ENCODE peak calls at places on chromosomes 12 and 14, in five cellular contexts. T is HepG2, W is K562, I is GM12878, F is H1. C is an unnamed sample.

GRCh38 chr12:6784292-6784691 is 5.0 kb upstream of the CD4 start:
- DNase-seq in T (no peak), W (no peak), I (no peak), F (no peak), C (no peak)

GRCh38 chr14:65860956-65861631 is 448.6 kb downstream of the FUT8 start:
- DNase-seq in T (no peak), W (no peak), I (no peak), F (no peak), C (no peak)

GRCh38 chr12:48980389-48980952 is 2.3 kb downstream of the WNT1 start:
- DNase-seq in T (no peak), W (no peak), I (no peak), F (peak; percentile 78), C (no peak)

GRCh38 chr12:46366771-46367170 is 5.8 kb downstream of the SLC38A2 start:
- DNase-seq in T (no peak), W (no peak), I (no peak), F (no peak), C (no peak)

GRCh38 chr14:42002139-42002538 is 395.5 kb downstream of the LRFN5 start:
- DNase-seq in T (no peak), W (no peak), I (no peak), F (no peak), C (no peak)

GRCh38 chr14:23801766-23802165 is 151.8 kb upstream of the DHRS4 start:
- DNase-seq in T (no peak), W (no peak), I (no peak), F (no peak), C (no peak)

GRCh38 chr14:104656014-104656714 is 33.3 kb upstream of the INF2 start:
- DNase-seq in T (no peak), W (no peak), I (no peak), F (no peak), C (no peak)

GRCh38 chr14:52219488-52220084 is 47.9 kb upstream of the PTGDR start:
- DNase-seq in T (no peak), W (no peak), I (no peak), F (no peak), C (no peak)

GRCh38 chr12:126198966-126199692 is 1133.9 kb downstream of the AACS start:
- DNase-seq in T (no peak), W (no peak), I (no peak), F (no peak), C (no peak)

GRCh38 chr14:31949709-31950108 is 127.4 kb upstream of the ARHGAP5 start:
- DNase-seq in T (no peak), W (no peak), I (no peak), F (no peak), C (no peak)

GRCh38 chr14:105087308-105087962 is 22.2 kb upstream of the GPR132 start:
- DNase-seq in T (no peak), W (no peak), I (no peak), F (peak; percentile 67), C (no peak)

GRCh38 chr12:105032703-105033357 is 46.7 kb downstream of the NOPCHAP1 start:
- DNase-seq in T (no peak), W (no peak), I (no peak), F (no peak), C (no peak)

GRCh38 chr14:79961197-79961596 is 250.1 kb downstream of the DIO2 start:
- DNase-seq in T (no peak), W (no peak), I (no peak), F (no peak), C (no peak)

GRCh38 chr12:81347404-81347803 is 269.5 kb downstream of the ACSS3 start:
- DNase-seq in T (peak; percentile 1), W (no peak), I (no peak), F (no peak), C (no peak)

GRCh38 chr12:39240144-39240486 is 202.8 kb downstream of the KIF21A start:
- DNase-seq in T (no peak), W (no peak), I (no peak), F (no peak), C (no peak)

GRCh38 chr12:120495189-120495722 is 657 bp upstream of the DYNLL1 start:
- DNase-seq in T (no peak), W (no peak), I (no peak), F (peak; percentile 52), C (no peak)

GRCh38 chr12:112117685-112118084 is 7.7 kb upstream of the TRAFD1 start:
- DNase-seq in T (no peak), W (no peak), I (no peak), F (no peak), C (no peak)

GRCh38 chr12:122473543-122474323 is 27.0 kb downstream of the ZCCHC8 start:
- DNase-seq in T (no peak), W (peak; percentile 22), I (peak; percentile 26), F (no peak), C (no peak)

GRCh38 chr14:98173291-98173690 is 1098.7 kb downstream of the BCL11B start:
- DNase-seq in T (no peak), W (no peak), I (no peak), F (no peak), C (no peak)

GRCh38 chr12:86137936-86138335 is 118.3 kb downstream of the MGAT4C start:
- DNase-seq in T (no peak), W (no peak), I (no peak), F (no peak), C (peak; percentile 16)

GRCh38 chr14:91237219-91237618 is 7.3 kb downstream of the GPR68 start:
- DNase-seq in T (no peak), W (no peak), I (no peak), F (no peak), C (no peak)

GRCh38 chr14:62206456-62206855 is 444.2 kb downstream of the SNAPC1 start:
- DNase-seq in T (no peak), W (no peak), I (no peak), F (no peak), C (no peak)

GRCh38 chr14:67998804-67999203 is 179.2 kb downstream of the RAD51B start:
- DNase-seq in T (no peak), W (no peak), I (no peak), F (no peak), C (no peak)

GRCh38 chr14:67996235-67996634 is 176.7 kb downstream of the RAD51B start:
- DNase-seq in T (no peak), W (no peak), I (no peak), F (no peak), C (no peak)

GRCh38 chr14:67999290-67999689 is 179.7 kb downstream of the RAD51B start:
- DNase-seq in T (no peak), W (no peak), I (no peak), F (no peak), C (no peak)

GRCh38 chr14:67999693-68000384 is 180.3 kb downstream of the RAD51B start:
- DNase-seq in T (no peak), W (no peak), I (no peak), F (no peak), C (peak; percentile 48)

GRCh38 chr14:68000516-68000915 is 180.9 kb downstream of the RAD51B start:
- DNase-seq in T (no peak), W (no peak), I (no peak), F (no peak), C (no peak)
- H2AFZ ChIP-seq in T (no peak overlapping the region), W (no peak overlapping the region), I (no peak overlapping the region), F (no peak overlapping the region), C (peak overlapping the region; percentile 59)

DNA sequence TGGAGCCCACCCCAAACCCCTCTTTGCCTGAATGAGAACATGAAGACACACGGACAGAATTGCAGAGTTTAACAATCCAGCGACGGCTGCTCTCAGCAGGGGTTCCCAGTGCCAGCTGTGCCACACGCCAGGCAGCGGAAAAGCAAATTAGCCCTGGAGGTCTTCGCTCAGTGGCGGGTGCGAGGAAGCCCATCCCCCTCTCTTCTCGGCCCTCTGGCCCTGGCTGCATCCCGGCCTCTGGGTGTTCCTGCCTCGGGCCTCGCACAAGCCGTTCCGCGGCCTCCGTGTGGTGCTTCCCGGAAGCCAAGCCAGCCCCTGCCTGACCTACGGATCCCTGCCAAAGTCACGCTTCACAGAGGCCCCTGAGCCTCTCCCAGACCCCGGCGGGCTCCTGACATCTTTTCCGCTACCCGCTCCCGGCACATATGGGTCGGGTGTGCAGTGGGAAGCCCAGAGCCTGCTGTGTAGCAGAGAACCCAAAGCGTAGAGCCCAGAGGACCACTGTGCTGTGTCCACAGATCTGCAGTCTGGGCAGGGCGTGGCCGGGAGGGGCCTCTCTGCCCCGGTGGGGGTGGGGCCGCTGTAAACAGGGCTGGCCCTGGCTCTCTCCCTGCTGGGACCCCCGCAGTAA is 70.7 kb upstream of the GALNT9 start:
- DNase-seq in T (no peak), W (no peak), I (no peak), F (no peak), C (no peak)
- TF ChIP-seq ATF3 in T (no peak), W (no peak), I (no peak), F (no peak), C (no peak)

GRCh38 chr12:668092-668481 is 4.8 kb upstream of the NINJ2 start:
- DNase-seq in T (no peak), W (no peak), I (no peak), F (no peak), C (no peak)

GRCh38 chr12:675562-675961 is 12.3 kb upstream of the NINJ2 start:
- DNase-seq in T (no peak), W (no peak), I (no peak), F (no peak), C (no peak)

GRCh38 chr12:678747-679712 is 15.8 kb upstream of the NINJ2 start:
- DNase-seq in T (no peak), W (no peak), I (peak; percentile 51), F (no peak), C (no peak)

GRCh38 chr12:674272-674781 is 11.1 kb upstream of the NINJ2 start:
- DNase-seq in T (no peak), W (peak; percentile 17), I (peak; percentile 100), F (no peak), C (no peak)

DNA sequence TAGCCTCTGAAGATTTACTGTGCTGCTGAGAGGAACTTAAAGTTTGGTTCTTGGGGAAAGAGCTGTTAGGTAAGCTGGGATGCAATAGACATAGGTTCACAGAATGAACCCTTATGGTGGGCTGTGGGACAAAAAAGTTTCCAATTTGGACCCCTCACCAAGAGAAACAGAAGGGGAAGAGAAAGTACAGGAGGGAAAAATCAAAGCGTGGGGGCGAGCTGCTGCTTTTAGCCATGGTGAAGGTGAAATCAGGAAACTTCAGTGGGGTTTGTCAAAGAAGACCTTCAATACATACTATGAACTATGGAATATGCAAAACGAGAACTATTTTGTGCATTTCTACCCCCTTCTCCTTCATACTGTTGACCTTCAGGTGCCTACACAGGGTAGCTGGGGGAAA is 10.6 kb upstream of the NINJ2 start:
- DNase-seq in T (no peak), W (no peak), I (no peak), F (no peak), C (no peak)
- H3K4me3 ChIP-seq in T (no peak overlapping the region), W (no peak overlapping the region), I (peak overlapping the region; percentile 61), F (no peak overlapping the region), C (no peak overlapping the region)

DNA sequence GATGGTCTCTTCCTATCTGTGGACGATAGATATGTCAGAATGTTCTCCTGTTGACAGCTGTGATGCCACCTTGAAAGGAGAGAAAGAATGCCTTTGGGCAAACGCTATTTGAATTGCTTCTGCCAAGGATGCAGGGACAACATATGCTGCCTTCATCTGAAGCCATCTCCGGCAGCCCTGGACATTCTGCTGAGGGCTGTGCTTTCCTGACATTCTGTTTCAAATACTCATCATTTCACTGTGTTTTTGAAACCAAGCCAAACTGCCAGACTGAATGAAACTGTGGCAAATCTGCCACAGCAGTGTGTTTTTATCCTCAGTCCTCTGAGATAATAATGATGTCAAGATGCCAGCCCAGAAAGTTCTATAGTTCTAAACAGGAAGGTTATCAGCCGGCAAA is 85.8 kb upstream of the BCAT1 start:
- DNase-seq in T (no peak), W (no peak), I (no peak), F (no peak), C (no peak)
- H2AFZ ChIP-seq in T (no peak overlapping the region), W (no peak overlapping the region), I (no peak overlapping the region), F (no peak overlapping the region), C (no peak overlapping the region)

GRCh38 chr14:69353168-69353567 is 44.9 kb downstream of the ERH start:
- DNase-seq in T (no peak), W (no peak), I (no peak), F (no peak), C (no peak)
- TF ChIP-seq ATF3 in T (no peak), W (no peak), I (no peak), F (no peak), C (no peak)

GRCh38 chr14:34075095-34075744 is 124.3 kb upstream of the EGLN3 start:
- DNase-seq in T (no peak), W (no peak), I (no peak), F (no peak), C (no peak)
- H3K4me3 ChIP-seq in T (no peak overlapping the region), W (no peak overlapping the region), I (no peak overlapping the region), F (no peak overlapping the region), C (no peak overlapping the region)